ENCODE peak calls at places on chromosomes 13 and 19, in ten cellular contexts. One of them, this sample, is unnamed.

GRCh38 chr13:69616398-69616797 is 491.2 kb upstream of the ATXN8OS start:
- DNase-seq in non-pigmented ciliary epithelial cell: no peak
- DNase-seq in activated CD8-positive, alpha-beta memory T cell treated with anti-CD3 and anti-CD28 coated beads, Interleukin-2, amount 10 ng/mL, durations not matched to agents 7 days and 5 days: no peak
- DNase-seq in astrocyte of the hippocampus: no peak
- DNase-seq in stimulated activated CD4-positive, alpha-beta T cell treated with anti-CD3 and anti-CD28 coated beads, Interleukin-4, amount 100 ng/mL, for 48 hours: no peak
- DNase-seq in EL: no peak
- DNase-seq in SHP77 treated with DMSO at 0.1 percent for 48 hours: no peak
- DNase-seq in naive thymus-derived CD4-positive, alpha-beta T cell: no peak
- DNase-seq in uterus: no peak
- DNase-seq in Caki2: no peak
- DNase-seq in this sample: no peak

GRCh38 chr19:43408043-43408442 is 6.6 kb upstream of the TEX101 start:
- DNase-seq in non-pigmented ciliary epithelial cell: no peak
- DNase-seq in activated CD8-positive, alpha-beta memory T cell treated with anti-CD3 and anti-CD28 coated beads, Interleukin-2, amount 10 ng/mL, durations not matched to agents 7 days and 5 days: no peak
- DNase-seq in astrocyte of the hippocampus: no peak
- DNase-seq in stimulated activated CD4-positive, alpha-beta T cell treated with anti-CD3 and anti-CD28 coated beads, Interleukin-4, amount 100 ng/mL, for 48 hours: no peak
- DNase-seq in EL: no peak
- DNase-seq in SHP77 treated with DMSO at 0.1 percent for 48 hours: no peak
- DNase-seq in naive thymus-derived CD4-positive, alpha-beta T cell: no peak
- DNase-seq in uterus: no peak
- DNase-seq in Caki2: no peak
- DNase-seq in this sample: no peak

GRCh38 chr13:51778407-51778806 is 25.6 kb downstream of the DHRS12 start:
- DNase-seq in non-pigmented ciliary epithelial cell: no peak
- DNase-seq in activated CD8-positive, alpha-beta memory T cell treated with anti-CD3 and anti-CD28 coated beads, Interleukin-2, amount 10 ng/mL, durations not matched to agents 7 days and 5 days: no peak
- DNase-seq in astrocyte of the hippocampus: no peak
- DNase-seq in stimulated activated CD4-positive, alpha-beta T cell treated with anti-CD3 and anti-CD28 coated beads, Interleukin-4, amount 100 ng/mL, for 48 hours: no peak
- DNase-seq in EL: no peak
- DNase-seq in SHP77 treated with DMSO at 0.1 percent for 48 hours: no peak
- DNase-seq in naive thymus-derived CD4-positive, alpha-beta T cell: no peak
- DNase-seq in uterus: no peak
- DNase-seq in Caki2: no peak
- DNase-seq in this sample: no peak

GRCh38 chr13:98839826-98840769 is 87.6 kb upstream of the SLC15A1 start:
- DNase-seq in non-pigmented ciliary epithelial cell: no peak
- DNase-seq in activated CD8-positive, alpha-beta memory T cell treated with anti-CD3 and anti-CD28 coated beads, Interleukin-2, amount 10 ng/mL, durations not matched to agents 7 days and 5 days: peak; percentile 55
- DNase-seq in astrocyte of the hippocampus: peak; percentile 75
- DNase-seq in stimulated activated CD4-positive, alpha-beta T cell treated with anti-CD3 and anti-CD28 coated beads, Interleukin-4, amount 100 ng/mL, for 48 hours: peak; percentile 39
- DNase-seq in EL: peak; percentile 55
- DNase-seq in SHP77 treated with DMSO at 0.1 percent for 48 hours: peak; percentile 87
- DNase-seq in naive thymus-derived CD4-positive, alpha-beta T cell: peak; percentile 21
- DNase-seq in uterus: peak; percentile 38
- DNase-seq in Caki2: peak; percentile 57
- DNase-seq in this sample: peak; percentile 89

GRCh38 chr13:106479849-106480400 is 55.5 kb downstream of the EFNB2 start:
- DNase-seq in non-pigmented ciliary epithelial cell: no peak
- DNase-seq in activated CD8-positive, alpha-beta memory T cell treated with anti-CD3 and anti-CD28 coated beads, Interleukin-2, amount 10 ng/mL, durations not matched to agents 7 days and 5 days: no peak
- DNase-seq in astrocyte of the hippocampus: no peak
- DNase-seq in stimulated activated CD4-positive, alpha-beta T cell treated with anti-CD3 and anti-CD28 coated beads, Interleukin-4, amount 100 ng/mL, for 48 hours: no peak
- DNase-seq in EL: no peak
- DNase-seq in SHP77 treated with DMSO at 0.1 percent for 48 hours: no peak
- DNase-seq in naive thymus-derived CD4-positive, alpha-beta T cell: no peak
- DNase-seq in uterus: no peak
- DNase-seq in Caki2: no peak
- DNase-seq in this sample: no peak

GRCh38 chr13:99459101-99459500 is 42.2 kb upstream of the TM9SF2 start:
- DNase-seq in non-pigmented ciliary epithelial cell: no peak
- DNase-seq in activated CD8-positive, alpha-beta memory T cell treated with anti-CD3 and anti-CD28 coated beads, Interleukin-2, amount 10 ng/mL, durations not matched to agents 7 days and 5 days: no peak
- DNase-seq in astrocyte of the hippocampus: no peak
- DNase-seq in stimulated activated CD4-positive, alpha-beta T cell treated with anti-CD3 and anti-CD28 coated beads, Interleukin-4, amount 100 ng/mL, for 48 hours: no peak
- DNase-seq in EL: no peak
- DNase-seq in SHP77 treated with DMSO at 0.1 percent for 48 hours: no peak
- DNase-seq in naive thymus-derived CD4-positive, alpha-beta T cell: no peak
- DNase-seq in uterus: no peak
- DNase-seq in Caki2: no peak
- DNase-seq in this sample: no peak

GRCh38 chr13:45537506-45537905 is 72.8 kb downstream of the COG3 start:
- DNase-seq in non-pigmented ciliary epithelial cell: no peak
- DNase-seq in activated CD8-positive, alpha-beta memory T cell treated with anti-CD3 and anti-CD28 coated beads, Interleukin-2, amount 10 ng/mL, durations not matched to agents 7 days and 5 days: no peak
- DNase-seq in astrocyte of the hippocampus: no peak
- DNase-seq in stimulated activated CD4-positive, alpha-beta T cell treated with anti-CD3 and anti-CD28 coated beads, Interleukin-4, amount 100 ng/mL, for 48 hours: no peak
- DNase-seq in EL: no peak
- DNase-seq in SHP77 treated with DMSO at 0.1 percent for 48 hours: no peak
- DNase-seq in naive thymus-derived CD4-positive, alpha-beta T cell: no peak
- DNase-seq in uterus: no peak
- DNase-seq in Caki2: no peak
- DNase-seq in this sample: no peak

GRCh38 chr13:52195052-52195837 is 35.8 kb upstream of the NEK3 start:
- DNase-seq in non-pigmented ciliary epithelial cell: no peak
- DNase-seq in activated CD8-positive, alpha-beta memory T cell treated with anti-CD3 and anti-CD28 coated beads, Interleukin-2, amount 10 ng/mL, durations not matched to agents 7 days and 5 days: peak; percentile 81
- DNase-seq in astrocyte of the hippocampus: peak; percentile 70
- DNase-seq in stimulated activated CD4-positive, alpha-beta T cell treated with anti-CD3 and anti-CD28 coated beads, Interleukin-4, amount 100 ng/mL, for 48 hours: peak; percentile 23
- DNase-seq in EL: peak; percentile 66
- DNase-seq in SHP77 treated with DMSO at 0.1 percent for 48 hours: peak; percentile 93
- DNase-seq in naive thymus-derived CD4-positive, alpha-beta T cell: peak; percentile 42
- DNase-seq in uterus: peak; percentile 77
- DNase-seq in Caki2: no peak
- DNase-seq in this sample: peak; percentile 72

GRCh38 chr19:29489182-29489951 is 36.4 kb upstream of the VSTM2B start:
- DNase-seq in non-pigmented ciliary epithelial cell: no peak
- DNase-seq in activated CD8-positive, alpha-beta memory T cell treated with anti-CD3 and anti-CD28 coated beads, Interleukin-2, amount 10 ng/mL, durations not matched to agents 7 days and 5 days: no peak
- DNase-seq in astrocyte of the hippocampus: no peak
- DNase-seq in stimulated activated CD4-positive, alpha-beta T cell treated with anti-CD3 and anti-CD28 coated beads, Interleukin-4, amount 100 ng/mL, for 48 hours: no peak
- DNase-seq in EL: no peak
- DNase-seq in SHP77 treated with DMSO at 0.1 percent for 48 hours: no peak
- DNase-seq in naive thymus-derived CD4-positive, alpha-beta T cell: no peak
- DNase-seq in uterus: no peak
- DNase-seq in Caki2: no peak
- DNase-seq in this sample: peak; percentile 7

GRCh38 chr13:41590122-41590521 is 132.8 kb downstream of the RGCC start:
- DNase-seq in non-pigmented ciliary epithelial cell: no peak
- DNase-seq in activated CD8-positive, alpha-beta memory T cell treated with anti-CD3 and anti-CD28 coated beads, Interleukin-2, amount 10 ng/mL, durations not matched to agents 7 days and 5 days: no peak
- DNase-seq in astrocyte of the hippocampus: no peak
- DNase-seq in stimulated activated CD4-positive, alpha-beta T cell treated with anti-CD3 and anti-CD28 coated beads, Interleukin-4, amount 100 ng/mL, for 48 hours: no peak
- DNase-seq in EL: no peak
- DNase-seq in SHP77 treated with DMSO at 0.1 percent for 48 hours: no peak
- DNase-seq in naive thymus-derived CD4-positive, alpha-beta T cell: no peak
- DNase-seq in uterus: no peak
- DNase-seq in Caki2: no peak
- DNase-seq in this sample: no peak

GRCh38 chr19:49690656-49691242 is at the start of gene CPT1C:
- DNase-seq in non-pigmented ciliary epithelial cell: no peak
- DNase-seq in activated CD8-positive, alpha-beta memory T cell treated with anti-CD3 and anti-CD28 coated beads, Interleukin-2, amount 10 ng/mL, durations not matched to agents 7 days and 5 days: peak; percentile 61
- DNase-seq in astrocyte of the hippocampus: peak; percentile 92
- DNase-seq in stimulated activated CD4-positive, alpha-beta T cell treated with anti-CD3 and anti-CD28 coated beads, Interleukin-4, amount 100 ng/mL, for 48 hours: peak; percentile 63
- DNase-seq in EL: peak; percentile 95
- DNase-seq in SHP77 treated with DMSO at 0.1 percent for 48 hours: peak; percentile 87
- DNase-seq in naive thymus-derived CD4-positive, alpha-beta T cell: peak; percentile 31
- DNase-seq in uterus: peak; percentile 85
- DNase-seq in Caki2: no peak
- DNase-seq in this sample: peak; percentile 94

GRCh38 chr13:42364613-42365000 is 92.7 kb downstream of the AKAP11 start:
- DNase-seq in non-pigmented ciliary epithelial cell: no peak
- DNase-seq in activated CD8-positive, alpha-beta memory T cell treated with anti-CD3 and anti-CD28 coated beads, Interleukin-2, amount 10 ng/mL, durations not matched to agents 7 days and 5 days: no peak
- DNase-seq in astrocyte of the hippocampus: no peak
- DNase-seq in stimulated activated CD4-positive, alpha-beta T cell treated with anti-CD3 and anti-CD28 coated beads, Interleukin-4, amount 100 ng/mL, for 48 hours: no peak
- DNase-seq in EL: peak; percentile 11
- DNase-seq in SHP77 treated with DMSO at 0.1 percent for 48 hours: no peak
- DNase-seq in naive thymus-derived CD4-positive, alpha-beta T cell: no peak
- DNase-seq in uterus: no peak
- DNase-seq in Caki2: no peak
- DNase-seq in this sample: no peak

GRCh38 chr19:28404462-28404861 is 808.5 kb downstream of the UQCRFS1 start:
- DNase-seq in non-pigmented ciliary epithelial cell: no peak
- DNase-seq in activated CD8-positive, alpha-beta memory T cell treated with anti-CD3 and anti-CD28 coated beads, Interleukin-2, amount 10 ng/mL, durations not matched to agents 7 days and 5 days: no peak
- DNase-seq in astrocyte of the hippocampus: no peak
- DNase-seq in stimulated activated CD4-positive, alpha-beta T cell treated with anti-CD3 and anti-CD28 coated beads, Interleukin-4, amount 100 ng/mL, for 48 hours: no peak
- DNase-seq in EL: no peak
- DNase-seq in SHP77 treated with DMSO at 0.1 percent for 48 hours: no peak
- DNase-seq in naive thymus-derived CD4-positive, alpha-beta T cell: no peak
- DNase-seq in uterus: no peak
- DNase-seq in Caki2: no peak
- DNase-seq in this sample: no peak

GRCh38 chr13:105804561-105805190 is 730.8 kb downstream of the EFNB2 start:
- DNase-seq in non-pigmented ciliary epithelial cell: peak; percentile 28
- DNase-seq in activated CD8-positive, alpha-beta memory T cell treated with anti-CD3 and anti-CD28 coated beads, Interleukin-2, amount 10 ng/mL, durations not matched to agents 7 days and 5 days: no peak
- DNase-seq in astrocyte of the hippocampus: peak; percentile 80
- DNase-seq in stimulated activated CD4-positive, alpha-beta T cell treated with anti-CD3 and anti-CD28 coated beads, Interleukin-4, amount 100 ng/mL, for 48 hours: no peak
- DNase-seq in EL: peak; percentile 23
- DNase-seq in SHP77 treated with DMSO at 0.1 percent for 48 hours: no peak
- DNase-seq in naive thymus-derived CD4-positive, alpha-beta T cell: no peak
- DNase-seq in uterus: no peak
- DNase-seq in Caki2: no peak
- DNase-seq in this sample: peak; percentile 34

GRCh38 chr13:44758595-44759221 is 182.6 kb upstream of the TSC22D1 start:
- DNase-seq in non-pigmented ciliary epithelial cell: peak; percentile 98
- DNase-seq in activated CD8-positive, alpha-beta memory T cell treated with anti-CD3 and anti-CD28 coated beads, Interleukin-2, amount 10 ng/mL, durations not matched to agents 7 days and 5 days: no peak
- DNase-seq in astrocyte of the hippocampus: peak; percentile 81
- DNase-seq in stimulated activated CD4-positive, alpha-beta T cell treated with anti-CD3 and anti-CD28 coated beads, Interleukin-4, amount 100 ng/mL, for 48 hours: no peak
- DNase-seq in EL: peak; percentile 85
- DNase-seq in SHP77 treated with DMSO at 0.1 percent for 48 hours: no peak
- DNase-seq in naive thymus-derived CD4-positive, alpha-beta T cell: no peak
- DNase-seq in uterus: no peak
- DNase-seq in Caki2: no peak
- DNase-seq in this sample: peak; percentile 85

GRCh38 chr19:56837892-56838679 is 2.4 kb downstream of the PEG3 start:
- DNase-seq in non-pigmented ciliary epithelial cell: no peak
- DNase-seq in activated CD8-positive, alpha-beta memory T cell treated with anti-CD3 and anti-CD28 coated beads, Interleukin-2, amount 10 ng/mL, durations not matched to agents 7 days and 5 days: no peak
- DNase-seq in astrocyte of the hippocampus: peak; percentile 83
- DNase-seq in stimulated activated CD4-positive, alpha-beta T cell treated with anti-CD3 and anti-CD28 coated beads, Interleukin-4, amount 100 ng/mL, for 48 hours: no peak
- DNase-seq in EL: no peak
- DNase-seq in SHP77 treated with DMSO at 0.1 percent for 48 hours: no peak
- DNase-seq in naive thymus-derived CD4-positive, alpha-beta T cell: no peak
- DNase-seq in uterus: peak; percentile 73
- DNase-seq in Caki2: no peak
- DNase-seq in this sample: no peak

GRCh38 chr13:73556902-73557301 is 498.1 kb downstream of the KLF5 start:
- DNase-seq in non-pigmented ciliary epithelial cell: no peak
- DNase-seq in activated CD8-positive, alpha-beta memory T cell treated with anti-CD3 and anti-CD28 coated beads, Interleukin-2, amount 10 ng/mL, durations not matched to agents 7 days and 5 days: no peak
- DNase-seq in astrocyte of the hippocampus: peak; percentile 29
- DNase-seq in stimulated activated CD4-positive, alpha-beta T cell treated with anti-CD3 and anti-CD28 coated beads, Interleukin-4, amount 100 ng/mL, for 48 hours: no peak
- DNase-seq in EL: peak; percentile 2
- DNase-seq in SHP77 treated with DMSO at 0.1 percent for 48 hours: no peak
- DNase-seq in naive thymus-derived CD4-positive, alpha-beta T cell: no peak
- DNase-seq in uterus: no peak
- DNase-seq in Caki2: no peak
- DNase-seq in this sample: peak; percentile 8

GRCh38 chr13:109610517-109610916 is 175.9 kb downstream of the IRS2 start:
- DNase-seq in non-pigmented ciliary epithelial cell: no peak
- DNase-seq in activated CD8-positive, alpha-beta memory T cell treated with anti-CD3 and anti-CD28 coated beads, Interleukin-2, amount 10 ng/mL, durations not matched to agents 7 days and 5 days: peak; percentile 41
- DNase-seq in astrocyte of the hippocampus: no peak
- DNase-seq in stimulated activated CD4-positive, alpha-beta T cell treated with anti-CD3 and anti-CD28 coated beads, Interleukin-4, amount 100 ng/mL, for 48 hours: peak; percentile 18
- DNase-seq in EL: peak; percentile 24
- DNase-seq in SHP77 treated with DMSO at 0.1 percent for 48 hours: no peak
- DNase-seq in naive thymus-derived CD4-positive, alpha-beta T cell: peak; percentile 26
- DNase-seq in uterus: no peak
- DNase-seq in Caki2: no peak
- DNase-seq in this sample: no peak

GRCh38 chr13:42855416-42855815 is 74.0 kb downstream of the FAM216B start:
- DNase-seq in non-pigmented ciliary epithelial cell: no peak
- DNase-seq in activated CD8-positive, alpha-beta memory T cell treated with anti-CD3 and anti-CD28 coated beads, Interleukin-2, amount 10 ng/mL, durations not matched to agents 7 days and 5 days: no peak
- DNase-seq in astrocyte of the hippocampus: no peak
- DNase-seq in stimulated activated CD4-positive, alpha-beta T cell treated with anti-CD3 and anti-CD28 coated beads, Interleukin-4, amount 100 ng/mL, for 48 hours: no peak
- DNase-seq in EL: no peak
- DNase-seq in SHP77 treated with DMSO at 0.1 percent for 48 hours: no peak
- DNase-seq in naive thymus-derived CD4-positive, alpha-beta T cell: no peak
- DNase-seq in uterus: no peak
- DNase-seq in Caki2: no peak
- DNase-seq in this sample: no peak

GRCh38 chr19:49677232-49677881 is at the start of gene PRMT1:
- DNase-seq in non-pigmented ciliary epithelial cell: no peak
- DNase-seq in activated CD8-positive, alpha-beta memory T cell treated with anti-CD3 and anti-CD28 coated beads, Interleukin-2, amount 10 ng/mL, durations not matched to agents 7 days and 5 days: peak; percentile 69
- DNase-seq in astrocyte of the hippocampus: peak; percentile 64
- DNase-seq in stimulated activated CD4-positive, alpha-beta T cell treated with anti-CD3 and anti-CD28 coated beads, Interleukin-4, amount 100 ng/mL, for 48 hours: no peak
- DNase-seq in EL: peak; percentile 47
- DNase-seq in SHP77 treated with DMSO at 0.1 percent for 48 hours: no peak
- DNase-seq in naive thymus-derived CD4-positive, alpha-beta T cell: no peak
- DNase-seq in uterus: no peak
- DNase-seq in Caki2: no peak
- DNase-seq in this sample: peak; percentile 40

GRCh38 chr19:54517483-54517882 is 14.9 kb downstream of the LAIR2 start:
- DNase-seq in non-pigmented ciliary epithelial cell: peak; percentile 1
- DNase-seq in activated CD8-positive, alpha-beta memory T cell treated with anti-CD3 and anti-CD28 coated beads, Interleukin-2, amount 10 ng/mL, durations not matched to agents 7 days and 5 days: peak; percentile 79
- DNase-seq in astrocyte of the hippocampus: peak; percentile 78
- DNase-seq in stimulated activated CD4-positive, alpha-beta T cell treated with anti-CD3 and anti-CD28 coated beads, Interleukin-4, amount 100 ng/mL, for 48 hours: peak; percentile 52
- DNase-seq in EL: peak; percentile 36
- DNase-seq in SHP77 treated with DMSO at 0.1 percent for 48 hours: peak; percentile 67
- DNase-seq in naive thymus-derived CD4-positive, alpha-beta T cell: peak; percentile 47
- DNase-seq in uterus: no peak
- DNase-seq in Caki2: peak; percentile 73
- DNase-seq in this sample: peak; percentile 55

GRCh38 chr19:50325310-50326100 is 3.7 kb downstream of the KCNC3 start:
- DNase-seq in non-pigmented ciliary epithelial cell: no peak
- DNase-seq in activated CD8-positive, alpha-beta memory T cell treated with anti-CD3 and anti-CD28 coated beads, Interleukin-2, amount 10 ng/mL, durations not matched to agents 7 days and 5 days: peak; percentile 83
- DNase-seq in astrocyte of the hippocampus: peak; percentile 82
- DNase-seq in stimulated activated CD4-positive, alpha-beta T cell treated with anti-CD3 and anti-CD28 coated beads, Interleukin-4, amount 100 ng/mL, for 48 hours: peak; percentile 67
- DNase-seq in EL: peak; percentile 42
- DNase-seq in SHP77 treated with DMSO at 0.1 percent for 48 hours: peak; percentile 85
- DNase-seq in naive thymus-derived CD4-positive, alpha-beta T cell: peak; percentile 76
- DNase-seq in uterus: no peak
- DNase-seq in Caki2: peak; percentile 68
- DNase-seq in this sample: peak; percentile 97

GRCh38 chr13:86020350-86021002 is 221.3 kb upstream of the SLITRK6 start:
- DNase-seq in non-pigmented ciliary epithelial cell: peak; percentile 49
- DNase-seq in activated CD8-positive, alpha-beta memory T cell treated with anti-CD3 and anti-CD28 coated beads, Interleukin-2, amount 10 ng/mL, durations not matched to agents 7 days and 5 days: no peak
- DNase-seq in astrocyte of the hippocampus: peak; percentile 53
- DNase-seq in stimulated activated CD4-positive, alpha-beta T cell treated with anti-CD3 and anti-CD28 coated beads, Interleukin-4, amount 100 ng/mL, for 48 hours: no peak
- DNase-seq in EL: no peak
- DNase-seq in SHP77 treated with DMSO at 0.1 percent for 48 hours: peak; percentile 78
- DNase-seq in naive thymus-derived CD4-positive, alpha-beta T cell: no peak
- DNase-seq in uterus: no peak
- DNase-seq in Caki2: peak; percentile 54
- DNase-seq in this sample: no peak

GRCh38 chr13:111897178-111897845 is 169.6 kb upstream of the SOX1 start:
- DNase-seq in non-pigmented ciliary epithelial cell: no peak
- DNase-seq in activated CD8-positive, alpha-beta memory T cell treated with anti-CD3 and anti-CD28 coated beads, Interleukin-2, amount 10 ng/mL, durations not matched to agents 7 days and 5 days: peak; percentile 23
- DNase-seq in astrocyte of the hippocampus: no peak
- DNase-seq in stimulated activated CD4-positive, alpha-beta T cell treated with anti-CD3 and anti-CD28 coated beads, Interleukin-4, amount 100 ng/mL, for 48 hours: no peak
- DNase-seq in EL: no peak
- DNase-seq in SHP77 treated with DMSO at 0.1 percent for 48 hours: no peak
- DNase-seq in naive thymus-derived CD4-positive, alpha-beta T cell: no peak
- DNase-seq in uterus: no peak
- DNase-seq in Caki2: no peak
- DNase-seq in this sample: no peak

This sample was measured in AG20443.